ENCODE peak calls at places on chromosomes 7 and 10, in nine cellular contexts. M is left ventricle myocardium inferior, F is SJCRH30, T is neuronal stem cell, B is body of pancreas, L is tibial artery, N is astrocyte, H is ovary, X is PC-3. I is an unnamed sample.
A peak's percentile ranks its signal among the peaks of the same experiment; 100 is the strongest.

GRCh38 chr10:34954142-34954541 is 136.0 kb downstream of the CUL2 start:
- DNase-seq in M (no peak), F (no peak), T (no peak), B (peak; percentile 93), L (no peak), N (no peak), H (no peak), X (peak; percentile 100), I (no peak)

GRCh38 chr7:18849130-18849529 is 268.3 kb downstream of the TWIST1 start:
- DNase-seq in M (no peak), F (no peak), T (no peak), B (no peak), L (no peak), N (no peak), H (no peak), X (peak; percentile 38), I (no peak)

GRCh38 chr10:5559642-5560141 is 34.9 kb downstream of the CALML3 start:
- DNase-seq in M (no peak), F (no peak), T (no peak), B (no peak), L (no peak), N (peak; percentile 84), H (no peak), X (peak; percentile 68), I (no peak)

GRCh38 chr10:24249829-24250415 is 41.0 kb downstream of the KIAA1217 start:
- DNase-seq in M (no peak), F (no peak), T (no peak), B (no peak), L (no peak), N (peak; percentile 92), H (no peak), X (no peak), I (no peak)

GRCh38 chr10:114271779-114272167 is 32.7 kb downstream of the VWA2 start:
- DNase-seq in M (no peak), F (peak; percentile 68), T (no peak), B (peak; percentile 50), L (peak; percentile 77), N (peak; percentile 98), H (no peak), X (peak; percentile 91), I (no peak)

GRCh38 chr10:133257489-133258065 is 19.1 kb downstream of the ADAM8 start:
- DNase-seq in M (peak; percentile 74), F (peak; percentile 66), T (no peak), B (peak; percentile 85), L (peak; percentile 77), N (peak; percentile 18), H (peak; percentile 79), X (peak; percentile 70), I (no peak)

GRCh38 chr10:129505500-129506075 is 38.5 kb downstream of the MGMT start:
- DNase-seq in M (no peak), F (peak; percentile 24), T (no peak), B (no peak), L (no peak), N (no peak), H (no peak), X (no peak), I (no peak)

GRCh38 chr7:83077328-83077727 is 85.4 kb downstream of the PCLO start:
- DNase-seq in M (no peak), F (no peak), T (no peak), B (no peak), L (no peak), N (peak; percentile 27), H (no peak), X (no peak), I (no peak)

GRCh38 chr10:71438761-71439160 is 42.0 kb downstream of the CDH23 start:
- DNase-seq in M (no peak), F (no peak), T (no peak), B (no peak), L (no peak), N (no peak), H (no peak), X (no peak), I (no peak)

GRCh38 chr7:31761646-31762045 is 74.6 kb downstream of the PPP1R17 start:
- DNase-seq in M (peak; percentile 51), F (no peak), T (no peak), B (no peak), L (peak; percentile 32), N (no peak), H (peak; percentile 11), X (no peak), I (no peak)

GRCh38 chr10:5283305-5284158 is 81.2 kb upstream of the UCN3 start:
- DNase-seq in M (peak; percentile 58), F (peak; percentile 76), T (peak; percentile 30), B (peak; percentile 81), L (peak; percentile 59), N (peak; percentile 13), H (peak; percentile 20), X (peak; percentile 53), I (peak; percentile 58)

GRCh38 chr10:22795546-22795945 is 81.2 kb upstream of the PIP4K2A start:
- DNase-seq in M (no peak), F (no peak), T (no peak), B (no peak), L (no peak), N (no peak), H (no peak), X (no peak), I (no peak)

GRCh38 chr7:131076032-131076431 is 251.6 kb upstream of the MKLN1 start:
- DNase-seq in M (no peak), F (no peak), T (no peak), B (no peak), L (no peak), N (peak; percentile 86), H (no peak), X (peak; percentile 43), I (no peak)

GRCh38 chr7:16698200-16698910 is 52.4 kb downstream of the BZW2 start:
- DNase-seq in M (no peak), F (no peak), T (no peak), B (no peak), L (no peak), N (no peak), H (no peak), X (no peak), I (no peak)

GRCh38 chr7:155505422-155505793 is 41.0 kb downstream of the CNPY1 start:
- DNase-seq in M (no peak), F (no peak), T (no peak), B (no peak), L (no peak), N (no peak), H (no peak), X (no peak), I (no peak)

DNA sequence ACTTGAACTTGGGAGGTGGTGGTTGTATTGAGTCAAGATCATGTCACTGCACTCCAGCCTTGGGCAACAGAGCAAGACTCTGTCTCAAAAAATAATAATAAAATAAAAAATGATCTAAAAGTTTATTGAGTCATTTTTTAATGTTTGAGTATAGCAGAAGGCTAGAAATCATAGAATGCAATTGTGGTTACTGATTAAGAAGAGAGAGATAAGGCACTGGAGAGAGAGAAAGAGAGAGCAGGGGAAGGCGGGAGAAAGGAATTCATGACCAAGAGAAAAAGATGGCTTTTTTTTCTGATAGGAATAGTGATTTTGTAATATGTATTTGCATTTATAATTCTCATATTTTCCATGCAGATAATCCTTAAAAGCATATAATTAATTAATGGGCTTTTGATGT is 76.0 kb downstream of the CHN2 start:
- DNase-seq in M (no peak), F (no peak), T (no peak), B (no peak), L (no peak), N (peak; percentile 76), H (no peak), X (peak; percentile 15), I (no peak)
- H3K4me1 ChIP-seq in M (peaks cover 19% of the 10 kb centered on the region), F (peaks cover 9% of the 10 kb centered on the region), T (peaks cover under 1% of the 10 kb centered on the region), B (peaks cover 78% of the 10 kb centered on the region), L (no peaks in the 10 kb centered on the region), N (peaks cover 7% of the 10 kb centered on the region), H (peaks cover 4% of the 10 kb centered on the region), X (peaks cover 12% of the 10 kb centered on the region), I (no peaks in the 10 kb centered on the region)

DNA sequence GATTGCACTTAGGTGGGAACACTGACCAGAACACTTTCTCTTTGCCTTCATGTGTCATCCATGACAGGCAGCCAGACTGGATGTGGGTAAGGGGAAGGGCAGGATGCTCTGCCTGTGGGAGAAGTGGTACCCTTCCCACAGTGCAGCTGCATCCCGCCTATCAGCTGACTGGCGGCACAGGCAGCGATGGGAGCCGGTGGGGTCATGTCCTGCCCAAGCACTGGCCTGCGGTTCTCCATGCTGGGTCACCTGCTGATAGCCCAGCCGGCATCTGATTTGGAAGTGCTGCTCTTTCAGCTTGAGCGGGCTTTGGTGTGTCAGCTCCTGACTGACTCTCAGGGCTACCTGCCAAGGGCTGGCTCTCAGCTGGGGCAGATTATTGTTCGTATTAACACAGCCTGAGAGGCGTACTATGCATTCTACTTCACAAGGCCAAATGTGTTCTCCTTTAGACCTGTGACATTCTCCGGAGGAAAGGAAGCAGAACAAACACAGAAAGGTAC is 105.2 kb upstream of the PDLIM1 start:
- DNase-seq in M (peak; percentile 71), F (no peak), T (no peak), B (peak; percentile 37), L (no peak), N (no peak), H (no peak), X (peak; percentile 31), I (no peak)
- H3K36me3 ChIP-seq in M (peaks cover 100% of the 10 kb centered on the region), F (no peaks in the 10 kb centered on the region), T (peaks cover 4% of the 10 kb centered on the region), B (no peaks in the 10 kb centered on the region), L (peaks cover 83% of the 10 kb centered on the region), N (no peaks in the 10 kb centered on the region), H (no peaks in the 10 kb centered on the region), X (no peaks in the 10 kb centered on the region), I (no peaks in the 10 kb centered on the region)

DNA sequence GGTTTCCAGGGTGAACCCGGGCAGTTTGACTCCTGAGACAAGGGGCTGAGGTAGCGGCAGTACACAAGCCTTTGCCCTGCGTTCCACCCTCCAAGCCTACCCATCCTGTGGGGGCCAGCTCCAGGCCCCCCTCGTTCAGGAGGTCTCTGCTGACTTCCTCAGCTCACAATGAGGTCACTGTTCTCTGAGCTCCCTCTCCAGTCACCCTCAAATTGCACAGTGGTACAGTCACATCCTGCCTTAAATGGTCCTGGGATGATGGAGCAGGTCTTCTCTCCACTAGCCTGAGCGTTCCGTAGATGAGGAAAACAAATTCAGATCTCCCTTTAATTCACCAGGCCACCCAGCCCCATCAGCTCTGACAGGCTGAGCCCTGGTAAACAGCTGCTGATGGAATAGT is 90.2 kb downstream of the SH3PXD2A start:
- DNase-seq in M (no peak), F (peak; percentile 35), T (no peak), B (no peak), L (no peak), N (peak; percentile 81), H (no peak), X (peak; percentile 47), I (no peak)
- H3K4me1 ChIP-seq in M (peaks cover 84% of the 10 kb centered on the region), F (peaks cover 4% of the 10 kb centered on the region), T (peaks cover 10% of the 10 kb centered on the region), B (peaks cover 7% of the 10 kb centered on the region), L (no peaks in the 10 kb centered on the region), N (peaks cover 41% of the 10 kb centered on the region), H (no peaks in the 10 kb centered on the region), X (peaks cover 39% of the 10 kb centered on the region), I (peaks cover 54% of the 10 kb centered on the region)

GRCh38 chr7:107902381-107902780 is 11.4 kb downstream of the DLD start:
- DNase-seq in M (no peak), F (no peak), T (no peak), B (no peak), L (no peak), N (peak; percentile 31), H (no peak), X (no peak), I (no peak)
- H3K36me3 ChIP-seq in M (peaks cover 51% of the 10 kb centered on the region), F (peaks cover 79% of the 10 kb centered on the region), T (peaks cover 5% of the 10 kb centered on the region), B (no peaks in the 10 kb centered on the region), L (peaks cover 44% of the 10 kb centered on the region), N (peaks cover 39% of the 10 kb centered on the region), H (no peaks in the 10 kb centered on the region), X (peaks cover 57% of the 10 kb centered on the region), I (peaks cover 15% of the 10 kb centered on the region)